ENCODE peak calls at places on chromosome 20, in five cellular contexts. X, F, P, C and L are unnamed samples. For H3K4me1, the result is how much of the 10 kb centered on the place peaks cover.

GRCh38 chr20:6034134-6034969 is 19.5 kb downstream of the LRRN4 start:
- DNase-seq in X (no peak), F (no peak), P (no peak), C (no peak), L (no peak)

GRCh38 chr20:33668087-33668790 is 1.5 kb downstream of the ACTL10 start:
- DNase-seq in X (peak), F (peak), P (no peak), C (peak), L (peak)

GRCh38 chr20:3843490-3843889 is 3.1 kb upstream of the MAVS start:
- DNase-seq in X (no peak), F (no peak), P (peak), C (no peak), L (no peak)

GRCh38 chr20:7911586-7912330 is 28.5 kb downstream of the HAO1 start:
- DNase-seq in X (peak), F (no peak), P (peak), C (no peak), L (no peak)

GRCh38 chr20:23596856-23597255 is 8.9 kb downstream of the CST9 start:
- DNase-seq in X (no peak), F (no peak), P (peak), C (no peak), L (no peak)

GRCh38 chr20:7585126-7585679 is 355.1 kb downstream of the HAO1 start:
- DNase-seq in X (no peak), F (no peak), P (peak), C (no peak), L (no peak)

GRCh38 chr20:1895674-1896496 is 678 bp downstream of the SIRPA start:
- DNase-seq in X (no peak), F (no peak), P (peak), C (peak), L (no peak)

GRCh38 chr20:17916365-17916996 is 52.1 kb downstream of the SNX5 start:
- DNase-seq in X (no peak), F (no peak), P (no peak), C (no peak), L (no peak)

GRCh38 chr20:4029505-4030467 is 14.4 kb upstream of the RNF24 start:
- DNase-seq in X (no peak), F (no peak), P (no peak), C (no peak), L (no peak)

GRCh38 chr20:45878076-45878731 is 2.8 kb upstream of the ZSWIM1 start:
- DNase-seq in X (no peak), F (no peak), P (no peak), C (no peak), L (no peak)

GRCh38 chr20:14963262-14963663 is 625.9 kb upstream of the FLRT3 start:
- DNase-seq in X (no peak), F (no peak), P (peak), C (no peak), L (no peak)

GRCh38 chr20:3447321-3447720 is 23.5 kb upstream of the ATRN start:
- DNase-seq in X (no peak), F (no peak), P (no peak), C (no peak), L (no peak)

GRCh38 chr20:1712634-1713625 is 55.4 kb upstream of the SIRPG start:
- DNase-seq in X (no peak), F (no peak), P (no peak), C (no peak), L (no peak)

GRCh38 chr20:57439432-57439831 is 48.2 kb downstream of the RBM38 start:
- DNase-seq in X (peak), F (peak), P (peak), C (peak), L (peak)
- H3K4me1 ChIP-seq in X (under half), F (half or more), P (under half), C (under half), L (half or more)

GRCh38 chr20:62923669-62924566 is 2.4 kb downstream of the DIDO1 start:
- DNase-seq in X (no peak), F (no peak), P (no peak), C (no peak), L (no peak)

GRCh38 chr20:62924567-62925419 is 1.5 kb downstream of the DIDO1 start:
- DNase-seq in X (no peak), F (no peak), P (peak), C (peak), L (no peak)

GRCh38 chr20:62921119-62921687 is 5.1 kb downstream of the DIDO1 start:
- DNase-seq in X (peak), F (peak), P (peak), C (peak), L (no peak)

GRCh38 chr20:62920039-62920645 is 6.2 kb downstream of the DIDO1 start:
- DNase-seq in X (no peak), F (no peak), P (no peak), C (peak), L (no peak)

DNA sequence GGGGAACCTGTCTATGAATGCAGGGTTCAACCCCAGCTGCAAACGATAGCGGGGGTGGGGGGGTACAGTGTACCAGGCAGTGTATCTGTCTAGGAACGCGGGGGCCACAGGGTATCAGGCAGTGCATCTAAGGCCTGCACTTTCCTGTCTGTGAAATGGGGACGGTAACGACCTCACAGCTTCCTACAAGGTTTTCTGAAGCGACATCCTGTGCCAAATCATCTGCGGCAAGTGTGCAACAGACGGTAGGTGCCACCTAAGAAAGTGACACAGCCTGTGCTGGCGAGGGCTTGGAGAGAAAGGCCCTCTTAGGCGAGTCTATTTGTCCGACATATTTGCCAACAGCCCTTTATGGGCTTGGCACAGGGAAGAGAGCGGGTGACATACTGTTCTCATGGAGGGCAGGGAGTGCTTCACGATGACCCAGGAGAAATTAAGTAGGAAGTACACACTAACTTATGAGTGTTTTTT is 3.8 kb downstream of the DIDO1 start:
- DNase-seq in X (no peak), F (no peak), P (no peak), C (peak), L (no peak)
- H3K27ac ChIP-seq in X (peak), F (peak), P (peak), C (peak), L (peak)

GRCh38 chr20:9615766-9616454 is 101.5 kb downstream of the LAMP5 start:
- DNase-seq in X (no peak), F (no peak), P (no peak), C (no peak), L (no peak)

GRCh38 chr20:9616455-9616805 is 102.0 kb downstream of the LAMP5 start:
- DNase-seq in X (no peak), F (no peak), P (no peak), C (no peak), L (no peak)

GRCh38 chr20:9615118-9615517 is 100.7 kb downstream of the LAMP5 start:
- DNase-seq in X (no peak), F (no peak), P (no peak), C (no peak), L (no peak)

GRCh38 chr20:9617062-9617461 is 102.7 kb downstream of the LAMP5 start:
- DNase-seq in X (peak), F (peak), P (peak), C (peak), L (peak)

DNA sequence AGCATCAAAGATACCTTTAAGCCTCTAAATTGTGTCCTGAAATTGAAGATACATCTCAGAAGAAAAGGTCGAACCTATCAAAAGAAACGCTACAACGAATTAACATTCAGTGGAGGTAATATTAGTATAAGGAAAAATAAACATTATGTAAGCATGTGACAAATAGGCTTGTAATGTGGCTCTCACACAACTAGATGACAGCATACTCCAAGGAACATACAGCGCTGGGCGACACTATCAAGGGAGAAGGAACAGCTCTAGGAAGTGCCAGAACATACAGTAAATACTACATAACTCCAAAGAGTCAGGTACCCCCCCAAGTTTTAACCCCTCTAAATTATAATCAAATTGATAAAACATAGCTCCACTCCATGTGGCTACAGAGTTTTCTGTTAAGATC is 103.5 kb downstream of the LAMP5 start:
- DNase-seq in X (no peak), F (peak), P (peak), C (no peak), L (no peak)
- TF ChIP-seq CTCF in X (peak), F (no peak), P (peak), C (peak), L (peak)

GRCh38 chr20:47727170-47727880 is 58.0 kb downstream of the SULF2 start:
- DNase-seq in X (peak), F (peak), P (no peak), C (peak), L (peak)

GRCh38 chr20:47724910-47725247 is 60.4 kb downstream of the SULF2 start:
- DNase-seq in X (no peak), F (no peak), P (no peak), C (no peak), L (no peak)

GRCh38 chr20:47725248-47725973 is 59.9 kb downstream of the SULF2 start:
- DNase-seq in X (peak), F (peak), P (peak), C (peak), L (peak)

GRCh38 chr20:47727909-47728361 is 57.3 kb downstream of the SULF2 start:
- DNase-seq in X (no peak), F (no peak), P (no peak), C (no peak), L (no peak)

GRCh38 chr20:47726632-47727031 is 58.6 kb downstream of the SULF2 start:
- DNase-seq in X (no peak), F (no peak), P (no peak), C (no peak), L (no peak)
- H3K4me1 ChIP-seq in X (under half), F (under half), P (under half), C (under half), L (under half)

GRCh38 chr20:35791823-35792222 is 20.0 kb downstream of the PHF20 start:
- DNase-seq in X (no peak), F (no peak), P (peak), C (no peak), L (no peak)

GRCh38 chr20:35791097-35791496 is 19.3 kb downstream of the PHF20 start:
- DNase-seq in X (no peak), F (no peak), P (no peak), C (no peak), L (no peak)

GRCh38 chr20:35801865-35802264 is 30.1 kb downstream of the PHF20 start:
- DNase-seq in X (no peak), F (no peak), P (no peak), C (no peak), L (no peak)

GRCh38 chr20:35792740-35793139 is 20.9 kb downstream of the PHF20 start:
- DNase-seq in X (no peak), F (no peak), P (no peak), C (no peak), L (no peak)

DNA sequence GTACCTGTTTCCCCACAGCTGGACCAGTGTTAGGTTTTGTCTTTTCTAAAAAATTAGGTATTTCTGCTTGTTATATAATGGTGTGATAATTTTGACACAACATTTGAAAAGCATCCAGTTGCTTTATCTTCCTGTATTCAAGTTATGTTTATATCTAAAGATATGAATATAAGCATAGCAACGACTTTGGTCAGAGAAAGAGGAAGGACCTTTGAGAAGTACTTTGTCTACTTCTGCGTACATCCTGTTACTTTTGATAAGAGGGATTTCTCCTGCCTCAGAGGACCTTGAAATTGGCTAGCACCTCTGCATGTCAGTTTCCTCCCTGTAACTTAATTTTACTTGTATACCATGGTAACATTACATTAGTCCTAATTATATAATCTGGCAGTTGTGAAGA is 24.7 kb downstream of the PHF20 start:
- DNase-seq in X (no peak), F (no peak), P (no peak), C (no peak), L (no peak)
- H3K27ac ChIP-seq in X (no peak), F (no peak), P (no peak), C (peak), L (peak)

GRCh38 chr20:37992802-37993538 is 40.3 kb downstream of the TTI1 start:
- DNase-seq in X (peak), F (no peak), P (peak), C (peak), L (peak)

GRCh38 chr20:37995856-37996625 is 37.2 kb downstream of the TTI1 start:
- DNase-seq in X (no peak), F (no peak), P (no peak), C (no peak), L (no peak)

GRCh38 chr20:37997516-37997915 is 35.7 kb downstream of the TTI1 start:
- DNase-seq in X (no peak), F (no peak), P (no peak), C (no peak), L (no peak)

GRCh38 chr20:37991506-37992302 is 41.6 kb downstream of the TTI1 start:
- DNase-seq in X (no peak), F (no peak), P (no peak), C (no peak), L (no peak)

DNA sequence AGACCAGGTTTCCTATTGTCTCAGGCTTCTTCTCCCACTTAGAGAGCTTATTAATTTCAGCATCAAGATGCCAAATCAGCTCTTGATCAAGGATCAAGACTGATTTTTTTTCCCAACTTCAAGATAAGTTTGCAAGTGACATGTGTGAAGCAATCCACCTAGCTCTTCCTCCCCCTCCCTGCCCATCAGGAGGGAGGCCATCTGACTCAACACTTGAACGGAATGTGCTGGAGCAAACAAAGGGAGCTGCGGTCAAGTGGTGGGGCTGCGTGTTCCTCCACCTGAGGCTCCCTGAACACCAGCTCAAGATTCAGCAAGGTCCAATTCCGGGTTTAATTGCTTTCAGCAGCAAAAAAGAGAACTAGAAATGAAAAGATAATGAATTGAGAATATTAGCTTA is 38.7 kb downstream of the TTI1 start:
- DNase-seq in X (no peak), F (no peak), P (peak), C (peak), L (no peak)
- TF ChIP-seq CTCF in X (no peak), F (no peak), P (no peak), C (no peak), L (no peak)

GRCh38 chr20:57671072-57671391 is 38.8 kb downstream of the PMEPA1 start:
- DNase-seq in X (no peak), F (no peak), P (no peak), C (no peak), L (no peak)
- H3K4me1 ChIP-seq in X (under half), F (under half), P (under half), C (under half), L (half or more)